ENCODE peak calls at places on chromosome 20, in nine cellular contexts. X, M, S, W, C, U, I, A and J are unnamed samples.

GRCh38 chr20:2238601-2239000 is 57.2 kb upstream of the TGM3 start:
- DNase-seq in X (no peak), M (no peak), S (no peak), W (no peak), C (no peak), U (no peak), I (no peak), A (no peak), J (no peak)

GRCh38 chr20:36861625-36861874 is 14.4 kb upstream of the TLDC2 start:
- DNase-seq in X (no peak), M (no peak), S (no peak), W (no peak), C (no peak), U (no peak), I (no peak), A (no peak), J (no peak)

GRCh38 chr20:840858-841567 is 7.5 kb downstream of the FAM110A start:
- DNase-seq in X (no peak), M (peak; percentile 56), S (no peak), W (no peak), C (no peak), U (no peak), I (no peak), A (no peak), J (no peak)

GRCh38 chr20:34949120-34949519 is 6.5 kb downstream of the GSS start:
- DNase-seq in X (no peak), M (no peak), S (no peak), W (no peak), C (no peak), U (no peak), I (no peak), A (no peak), J (no peak)

GRCh38 chr20:18506744-18507143 is 996 bp upstream of the SEC23B start:
- DNase-seq in X (no peak), M (peak; percentile 36), S (no peak), W (no peak), C (no peak), U (no peak), I (no peak), A (no peak), J (peak; percentile 10)

GRCh38 chr20:36175016-36175415 is 20.5 kb downstream of the EPB41L1 start:
- DNase-seq in X (no peak), M (no peak), S (peak; percentile 33), W (no peak), C (no peak), U (peak; percentile 68), I (no peak), A (no peak), J (no peak)

GRCh38 chr20:371755-372542 is 8.6 kb upstream of the TRIB3 start:
- DNase-seq in X (no peak), M (no peak), S (no peak), W (peak; percentile 77), C (no peak), U (peak; percentile 88), I (peak; percentile 49), A (no peak), J (no peak)

GRCh38 chr20:58652606-58653303 is 1.7 kb downstream of the STX16 start:
- DNase-seq in X (no peak), M (no peak), S (no peak), W (no peak), C (no peak), U (no peak), I (no peak), A (no peak), J (no peak)

GRCh38 chr20:5353624-5354496 is 37.1 kb upstream of the PROKR2 start:
- DNase-seq in X (no peak), M (no peak), S (no peak), W (peak; percentile 11), C (no peak), U (peak; percentile 44), I (no peak), A (no peak), J (no peak)

GRCh38 chr20:44247676-44248419 is 740 bp downstream of the GDAP1L1 start:
- DNase-seq in X (no peak), M (peak; percentile 51), S (peak; percentile 59), W (peak; percentile 94), C (no peak), U (peak; percentile 15), I (no peak), A (no peak), J (no peak)

GRCh38 chr20:63191400-63191799 is 24.5 kb downstream of the YTHDF1 start:
- DNase-seq in X (no peak), M (no peak), S (no peak), W (no peak), C (no peak), U (peak; percentile 19), I (no peak), A (peak; percentile 78), J (no peak)